ENCODE peak calls at places on chromosomes 13 and 19, in ten cellular contexts. V is hypothalamus; B is ELR; I is bronchial epithelial cell; R is stimulated activated CD4-positive, alpha-beta T cell treated with anti-CD3 and anti-CD28 coated beads, Interleukin-1b, Interleukin-23, amount 100 ng/mL, for 24 hours; X is BJ; A is adipocyte; S is T-helper 1 cell; G is NCI-H2171 treated with DMSO at 0.1 percent for 48 hours; C is AG10803. D is an unnamed sample.

GRCh38 chr19:39246951-39247669 is 1.5 kb downstream of the IFNL4 start:
- DNase-seq in X (no peak), B (no peak), A (no peak), S (no peak), R (peak; percentile 17), C (no peak), I (no peak), G (no peak), V (no peak), D (no peak)

GRCh38 chr13:23794267-23795161 is 94.7 kb downstream of the MIPEP start:
- DNase-seq in C (peak; percentile 61), R (no peak), X (peak; percentile 79), A (peak; percentile 80), G (no peak), B (peak; percentile 72), I (peak; percentile 64), V (no peak), S (no peak), D (no peak)

GRCh38 chr19:18637644-18638630 is 1.1 kb downstream of the KLHL26 start:
- DNase-seq in S (no peak), A (no peak), I (peak; percentile 24), V (no peak), X (no peak), C (no peak), B (no peak), G (no peak), R (no peak), D (no peak)

GRCh38 chr13:51235186-51235585 is 13.0 kb downstream of the FAM124A start:
- DNase-seq in C (no peak), X (no peak), I (no peak), S (no peak), V (no peak), R (no peak), G (no peak), A (no peak), B (no peak), D (no peak)

GRCh38 chr13:77138813-77139212 is 111.9 kb upstream of the FBXL3 start:
- DNase-seq in R (no peak), X (no peak), G (no peak), S (no peak), B (no peak), C (no peak), I (no peak), A (no peak), V (no peak), D (no peak)

GRCh38 chr13:29771247-29771646 is 79.2 kb downstream of the UBL3 start:
- DNase-seq in V (no peak), R (no peak), I (peak; percentile 58), B (peak; percentile 64), A (peak; percentile 72), S (no peak), C (peak; percentile 34), G (no peak), X (no peak), D (no peak)

GRCh38 chr13:51584731-51585191 is 499 bp downstream of the WDFY2 start:
- DNase-seq in A (peak; percentile 72), C (peak; percentile 31), X (no peak), R (peak; percentile 48), I (peak; percentile 80), S (peak; percentile 61), G (peak; percentile 78), B (peak; percentile 71), V (peak; percentile 50), D (peak; percentile 72)

GRCh38 chr13:75468098-75468497 is 13.9 kb downstream of the TBC1D4 start:
- DNase-seq in B (no peak), R (no peak), S (no peak), C (peak; percentile 54), G (no peak), A (peak; percentile 42), I (no peak), V (no peak), X (no peak), D (no peak)

GRCh38 chr19:23415561-23416191 is 20.4 kb upstream of the ZNF91 start:
- DNase-seq in V (no peak), I (peak; percentile 12), G (no peak), B (peak; percentile 73), R (no peak), C (no peak), X (no peak), S (no peak), A (no peak), D (no peak)

GRCh38 chr19:4053423-4054324 is 13.0 kb downstream of the ZBTB7A start:
- DNase-seq in V (no peak), I (no peak), B (no peak), S (no peak), X (no peak), R (no peak), C (no peak), G (no peak), A (no peak), D (no peak)

GRCh38 chr13:107239213-107239612 is 671.3 kb upstream of the ARGLU1 start:
- DNase-seq in B (no peak), R (no peak), S (no peak), A (no peak), C (no peak), G (no peak), V (no peak), X (no peak), I (no peak), D (no peak)

GRCh38 chr19:4119763-4120162 is 4.2 kb downstream of the MAP2K2 start:
- DNase-seq in A (no peak), I (no peak), V (no peak), S (no peak), G (no peak), C (no peak), B (no peak), R (no peak), X (no peak), D (no peak)

GRCh38 chr13:76016799-76017198 is 380.7 kb downstream of the LMO7 start:
- DNase-seq in B (peak; percentile 48), I (peak; percentile 59), V (no peak), G (peak; percentile 4), X (no peak), C (peak; percentile 19), R (no peak), S (no peak), A (peak; percentile 32), D (no peak)

D was measured in natural killer cell treated with Interleukin-12 subunit alpha and Interleukin-12 subunit beta and Interleukin-15 and Interleukin-18, amount 100 ng/mL, for 72 hours.